ENCODE peak calls at places on chromosomes 13 and 19, in five cellular contexts. G is Peyer's patch, J is IMR-90, Q is tibial nerve, F is breast epithelium. L is an unnamed sample.

GRCh38 chr13:24679686-24680085 is 522 bp upstream of the ATP12A start:
- DNase-seq in Q (no peak), J (no peak), F (no peak), G (no peak), L (no peak)

GRCh38 chr19:43572172-43572588 is 3.1 kb downstream of the XRCC1 start:
- DNase-seq in J (no peak), F (no peak), Q (no peak), G (no peak), L (no peak)

GRCh38 chr19:29658221-29658991 is 6.9 kb upstream of the PLEKHF1 start:
- DNase-seq in F (no peak), J (peak; percentile 38), G (no peak), Q (no peak), L (no peak)

GRCh38 chr19:42532881-42533280 is 4.6 kb upstream of the CEACAM1 start:
- DNase-seq in F (no peak), J (no peak), Q (no peak), G (no peak), L (no peak)

GRCh38 chr19:46845959-46846459 is 4.6 kb downstream of the AP2S1 start:
- DNase-seq in Q (no peak), G (peak; percentile 29), F (no peak), J (no peak), L (no peak)

GRCh38 chr19:11693505-11694499 is 44.9 kb downstream of the ZNF823 start:
- DNase-seq in G (no peak), J (peak; percentile 75), Q (no peak), F (no peak), L (no peak)

GRCh38 chr13:37365496-37365895 is 233.1 kb downstream of the POSTN start:
- DNase-seq in Q (no peak), G (no peak), J (no peak), F (no peak), L (no peak)

GRCh38 chr19:7679771-7680605 is 645 bp upstream of the TRAPPC5 start:
- DNase-seq in J (no peak), Q (no peak), G (no peak), F (no peak), L (no peak)

GRCh38 chr13:104831823-104832222 is 1703.6 kb downstream of the EFNB2 start:
- DNase-seq in J (no peak), Q (no peak), F (no peak), G (no peak), L (no peak)

GRCh38 chr19:661427-662196 is 1.4 kb downstream of the RNF126 start:
- DNase-seq in G (peak; percentile 79), J (no peak), Q (no peak), F (no peak), L (peak; percentile 51)

GRCh38 chr13:28498481-28499115 is 3.7 kb upstream of the FLT1 start:
- DNase-seq in J (no peak), Q (no peak), G (no peak), F (no peak), L (no peak)

GRCh38 chr13:94765814-94766213 is 53.5 kb upstream of the SOX21 start:
- DNase-seq in Q (no peak), J (no peak), G (no peak), F (no peak), L (no peak)

GRCh38 chr19:15442142-15442920 is 7.4 kb downstream of the WIZ start:
- DNase-seq in F (no peak), Q (no peak), G (no peak), J (no peak), L (no peak)

GRCh38 chr19:54415208-54415900 is at the start of gene TTYH1:
- DNase-seq in Q (no peak), J (no peak), G (no peak), F (no peak), L (peak; percentile 85)

GRCh38 chr13:71864094-71864980 is 2.7 kb downstream of the DACH1 start:
- DNase-seq in F (peak; percentile 67), J (no peak), G (no peak), Q (no peak), L (peak; percentile 64)

GRCh38 chr13:46478641-46479040 is 74.3 kb upstream of the LRCH1 start:
- DNase-seq in F (no peak), Q (no peak), J (no peak), G (no peak), L (no peak)

GRCh38 chr19:17159466-17160393 is 55.4 kb upstream of the USE1 start:
- DNase-seq in Q (no peak), J (peak; percentile 6), F (no peak), G (no peak), L (no peak)

GRCh38 chr19:30227661-30228112 is 144.5 kb upstream of the ZNF536 start:
- DNase-seq in J (peak; percentile 24), F (peak; percentile 66), G (no peak), Q (no peak), L (peak; percentile 93)

GRCh38 chr19:50983625-50984292 is at the start of gene KLK7:
- DNase-seq in G (no peak), J (no peak), Q (no peak), F (no peak), L (no peak)

GRCh38 chr19:48117515-48118330 is 7.1 kb upstream of the PLA2G4C start:
- DNase-seq in F (no peak), J (no peak), G (no peak), Q (no peak), L (no peak)

GRCh38 chr19:48613852-48614435 is 932 bp downstream of the FAM83E start:
- DNase-seq in Q (no peak), J (no peak), G (no peak), F (no peak), L (peak; percentile 64)

GRCh38 chr13:27969073-27969865 is at the start of gene CDX2:
- DNase-seq in F (no peak), G (no peak), Q (no peak), J (no peak), L (no peak)

GRCh38 chr13:101575591-101575990 is 123.1 kb downstream of the ITGBL1 start:
- DNase-seq in Q (no peak), G (no peak), J (no peak), F (no peak), L (no peak)

GRCh38 chr19:43625918-43626579 is 6.6 kb upstream of the ZNF428 start:
- DNase-seq in Q (no peak), G (no peak), F (no peak), J (no peak), L (no peak)

GRCh38 chr13:43268632-43269031 is 245.2 kb downstream of the DNAJC15 start:
- DNase-seq in F (no peak), J (no peak), Q (no peak), G (no peak), L (no peak)

GRCh38 chr19:49712397-49712859 is 21.5 kb downstream of the CPT1C start:
- DNase-seq in Q (no peak), J (peak; percentile 1), F (no peak), G (no peak), L (no peak)

GRCh38 chr19:29084266-29084665 is 128.7 kb downstream of the UQCRFS1 start:
- DNase-seq in F (no peak), Q (no peak), J (no peak), G (no peak), L (no peak)

GRCh38 chr13:79392882-79393563 is 13.0 kb downstream of the RBM26 start:
- DNase-seq in G (no peak), Q (no peak), F (no peak), J (peak; percentile 68), L (no peak)

GRCh38 chr19:810077-810855 is 11.5 kb downstream of the PLPPR3 start:
- DNase-seq in G (no peak), F (no peak), Q (no peak), J (no peak), L (peak; percentile 67)

GRCh38 chr19:4066682-4067395 is at the start of gene ZBTB7A:
- DNase-seq in J (peak; percentile 61), Q (peak; percentile 74), F (peak; percentile 79), G (peak; percentile 89), L (peak; percentile 93)
- TF ChIP-seq POLR2A in J (no peak), Q (no peak), F (no peak), G (peak; percentile 63), L (peak; percentile 68)

GRCh38 chr13:53775807-53776206 is 747.2 kb downstream of the OLFM4 start:
- DNase-seq in Q (no peak), F (no peak), J (no peak), G (no peak), L (no peak)
- H3K27me3 ChIP-seq in Q (no peaks in the 10 kb centered on the region), F (no peaks in the 10 kb centered on the region), J (no peaks in the 10 kb centered on the region), G (no peaks in the 10 kb centered on the region), L (no peaks in the 10 kb centered on the region)

GRCh38 chr13:50915562-50915961 is 6.0 kb downstream of the RNASEH2B start:
- DNase-seq in J (no peak), Q (no peak), G (peak; percentile 59), F (no peak), L (no peak)
- H3K4me1 ChIP-seq in J (peaks cover 14% of the 10 kb centered on the region), Q (peaks cover 32% of the 10 kb centered on the region), G (peaks cover 43% of the 10 kb centered on the region), F (peaks cover 9% of the 10 kb centered on the region), L (peaks cover 46% of the 10 kb centered on the region)

DNA sequence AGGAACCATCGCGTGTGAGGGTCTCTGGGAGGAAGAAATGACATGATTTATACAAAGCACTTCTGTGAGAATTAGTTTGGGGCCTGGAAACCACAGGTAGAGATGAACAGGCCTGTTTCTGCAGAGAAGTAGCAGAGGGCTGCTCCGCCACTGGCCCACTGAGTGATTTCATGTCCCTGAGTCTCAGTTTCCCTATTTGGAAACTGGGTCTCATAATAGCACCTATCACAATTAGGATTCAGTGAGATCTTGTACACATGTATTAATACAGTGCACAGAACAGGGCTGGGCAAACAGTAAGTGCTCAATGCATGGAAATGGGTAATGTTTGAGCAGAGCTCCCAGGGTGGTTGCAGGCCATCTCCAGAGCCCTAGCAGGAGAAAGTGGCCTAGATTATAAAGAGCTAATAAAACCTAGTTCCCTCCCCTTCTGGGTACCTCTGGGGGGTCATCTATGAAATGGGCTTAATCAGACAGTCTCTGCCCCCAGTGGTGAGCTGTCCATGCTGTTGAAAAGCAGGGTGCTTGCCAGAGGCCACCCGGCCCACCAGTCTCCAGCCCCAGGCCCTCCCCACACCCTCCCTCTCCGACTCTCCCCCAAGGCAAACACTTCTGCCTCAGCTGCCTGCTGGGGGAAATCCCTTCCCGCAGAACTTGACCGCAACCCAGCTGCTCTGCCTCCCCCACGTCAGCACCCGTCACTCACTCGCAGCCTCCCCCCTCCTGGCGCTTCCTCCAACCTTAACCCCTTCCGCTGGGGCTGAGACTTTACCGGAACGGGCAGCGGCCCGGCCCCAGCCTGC is 4.5 kb downstream of the BCL3 start:
- DNase-seq in F (peak; percentile 86), G (peak; percentile 97), J (peak; percentile 99), Q (peak; percentile 64), L (peak; percentile 98)
- TF ChIP-seq POLR2A in F (no peak), G (peak; percentile 7), J (peak; percentile 47), Q (no peak), L (no peak)